ENCODE peak calls at places on chromosomes 12 and 14, in seven cellular contexts. One of them, this sample, is unnamed.

GRCh38 chr14:64891839-64892375 is 12.2 kb upstream of the SPTB start:
- DNase-seq in AG09309: peak
- DNase-seq in endothelial cell of umbilical vein: peak
- DNase-seq in cardiac muscle cell: peak
- DNase-seq in lower lobe of right lung: no peak
- DNase-seq in GM12865: peak
- DNase-seq in GM10248: peak
- DNase-seq in this sample: no peak

GRCh38 chr14:103121161-103121845 is 2.0 kb upstream of the TNFAIP2 start:
- DNase-seq in AG09309: no peak
- DNase-seq in endothelial cell of umbilical vein: peak
- DNase-seq in cardiac muscle cell: no peak
- DNase-seq in lower lobe of right lung: peak
- DNase-seq in GM12865: no peak
- DNase-seq in GM10248: no peak
- DNase-seq in this sample: no peak

GRCh38 chr12:124321040-124321481 is 26.2 kb downstream of the RFLNA start:
- DNase-seq in AG09309: no peak
- DNase-seq in endothelial cell of umbilical vein: peak
- DNase-seq in cardiac muscle cell: peak
- DNase-seq in lower lobe of right lung: peak
- DNase-seq in GM12865: peak
- DNase-seq in GM10248: peak
- DNase-seq in this sample: peak

GRCh38 chr14:91348861-91349465 is 68.7 kb downstream of the CCDC88C start:
- DNase-seq in AG09309: no peak
- DNase-seq in endothelial cell of umbilical vein: no peak
- DNase-seq in cardiac muscle cell: no peak
- DNase-seq in lower lobe of right lung: no peak
- DNase-seq in GM12865: peak
- DNase-seq in GM10248: no peak
- DNase-seq in this sample: no peak

GRCh38 chr12:62128186-62128965 is 131.8 kb upstream of the USP15 start:
- DNase-seq in AG09309: no peak
- DNase-seq in endothelial cell of umbilical vein: peak
- DNase-seq in cardiac muscle cell: no peak
- DNase-seq in lower lobe of right lung: no peak
- DNase-seq in GM12865: no peak
- DNase-seq in GM10248: no peak
- DNase-seq in this sample: no peak

GRCh38 chr12:503111-503761 is 43.5 kb downstream of the B4GALNT3 start:
- DNase-seq in AG09309: no peak
- DNase-seq in endothelial cell of umbilical vein: peak
- DNase-seq in cardiac muscle cell: peak
- DNase-seq in lower lobe of right lung: peak
- DNase-seq in GM12865: no peak
- DNase-seq in GM10248: no peak
- DNase-seq in this sample: no peak

GRCh38 chr14:90409209-90409730 is 12.4 kb downstream of the CALM1 start:
- DNase-seq in AG09309: peak
- DNase-seq in endothelial cell of umbilical vein: peak
- DNase-seq in cardiac muscle cell: no peak
- DNase-seq in lower lobe of right lung: no peak
- DNase-seq in GM12865: no peak
- DNase-seq in GM10248: no peak
- DNase-seq in this sample: no peak

GRCh38 chr12:63958876-63959275 is 114.4 kb downstream of the SRGAP1 start:
- DNase-seq in AG09309: no peak
- DNase-seq in endothelial cell of umbilical vein: no peak
- DNase-seq in cardiac muscle cell: no peak
- DNase-seq in lower lobe of right lung: no peak
- DNase-seq in GM12865: no peak
- DNase-seq in GM10248: no peak
- DNase-seq in this sample: no peak

GRCh38 chr14:31492759-31493498 is 5.1 kb upstream of the GPR33 start:
- DNase-seq in AG09309: no peak
- DNase-seq in endothelial cell of umbilical vein: no peak
- DNase-seq in cardiac muscle cell: no peak
- DNase-seq in lower lobe of right lung: no peak
- DNase-seq in GM12865: peak
- DNase-seq in GM10248: no peak
- DNase-seq in this sample: no peak

GRCh38 chr12:66191547-66192126 is 2.6 kb downstream of the IRAK3 start:
- DNase-seq in AG09309: no peak
- DNase-seq in endothelial cell of umbilical vein: no peak
- DNase-seq in cardiac muscle cell: no peak
- DNase-seq in lower lobe of right lung: no peak
- DNase-seq in GM12865: no peak
- DNase-seq in GM10248: no peak
- DNase-seq in this sample: no peak

GRCh38 chr12:108479364-108480070 is 35.6 kb upstream of the FICD start:
- DNase-seq in AG09309: no peak
- DNase-seq in endothelial cell of umbilical vein: no peak
- DNase-seq in cardiac muscle cell: no peak
- DNase-seq in lower lobe of right lung: no peak
- DNase-seq in GM12865: peak
- DNase-seq in GM10248: no peak
- DNase-seq in this sample: no peak

GRCh38 chr14:66206554-66206953 is 279.6 kb upstream of the CCDC196 start:
- DNase-seq in AG09309: no peak
- DNase-seq in endothelial cell of umbilical vein: no peak
- DNase-seq in cardiac muscle cell: no peak
- DNase-seq in lower lobe of right lung: no peak
- DNase-seq in GM12865: peak
- DNase-seq in GM10248: no peak
- DNase-seq in this sample: peak

GRCh38 chr14:100836961-100837811 is 11.3 kb downstream of the MEG3 start:
- DNase-seq in AG09309: no peak
- DNase-seq in endothelial cell of umbilical vein: no peak
- DNase-seq in cardiac muscle cell: no peak
- DNase-seq in lower lobe of right lung: peak
- DNase-seq in GM12865: no peak
- DNase-seq in GM10248: no peak
- DNase-seq in this sample: no peak

GRCh38 chr12:105524961-105525360 is 194.5 kb downstream of the C12orf75 start:
- DNase-seq in AG09309: no peak
- DNase-seq in endothelial cell of umbilical vein: no peak
- DNase-seq in cardiac muscle cell: no peak
- DNase-seq in lower lobe of right lung: no peak
- DNase-seq in GM12865: no peak
- DNase-seq in GM10248: no peak
- DNase-seq in this sample: no peak

GRCh38 chr12:109020750-109021380 is at the start of gene SVOP:
- DNase-seq in AG09309: peak
- DNase-seq in endothelial cell of umbilical vein: peak
- DNase-seq in cardiac muscle cell: peak
- DNase-seq in lower lobe of right lung: peak
- DNase-seq in GM12865: peak
- DNase-seq in GM10248: peak
- DNase-seq in this sample: peak

GRCh38 chr12:114311966-114312365 is 94.0 kb downstream of the TBX5 start:
- DNase-seq in AG09309: peak
- DNase-seq in endothelial cell of umbilical vein: no peak
- DNase-seq in cardiac muscle cell: no peak
- DNase-seq in lower lobe of right lung: no peak
- DNase-seq in GM12865: no peak
- DNase-seq in GM10248: no peak
- DNase-seq in this sample: no peak

GRCh38 chr12:27460471-27460978 is 14.0 kb downstream of the SMCO2 start:
- DNase-seq in AG09309: no peak
- DNase-seq in endothelial cell of umbilical vein: peak
- DNase-seq in cardiac muscle cell: no peak
- DNase-seq in lower lobe of right lung: no peak
- DNase-seq in GM12865: peak
- DNase-seq in GM10248: no peak
- DNase-seq in this sample: no peak

DNA sequence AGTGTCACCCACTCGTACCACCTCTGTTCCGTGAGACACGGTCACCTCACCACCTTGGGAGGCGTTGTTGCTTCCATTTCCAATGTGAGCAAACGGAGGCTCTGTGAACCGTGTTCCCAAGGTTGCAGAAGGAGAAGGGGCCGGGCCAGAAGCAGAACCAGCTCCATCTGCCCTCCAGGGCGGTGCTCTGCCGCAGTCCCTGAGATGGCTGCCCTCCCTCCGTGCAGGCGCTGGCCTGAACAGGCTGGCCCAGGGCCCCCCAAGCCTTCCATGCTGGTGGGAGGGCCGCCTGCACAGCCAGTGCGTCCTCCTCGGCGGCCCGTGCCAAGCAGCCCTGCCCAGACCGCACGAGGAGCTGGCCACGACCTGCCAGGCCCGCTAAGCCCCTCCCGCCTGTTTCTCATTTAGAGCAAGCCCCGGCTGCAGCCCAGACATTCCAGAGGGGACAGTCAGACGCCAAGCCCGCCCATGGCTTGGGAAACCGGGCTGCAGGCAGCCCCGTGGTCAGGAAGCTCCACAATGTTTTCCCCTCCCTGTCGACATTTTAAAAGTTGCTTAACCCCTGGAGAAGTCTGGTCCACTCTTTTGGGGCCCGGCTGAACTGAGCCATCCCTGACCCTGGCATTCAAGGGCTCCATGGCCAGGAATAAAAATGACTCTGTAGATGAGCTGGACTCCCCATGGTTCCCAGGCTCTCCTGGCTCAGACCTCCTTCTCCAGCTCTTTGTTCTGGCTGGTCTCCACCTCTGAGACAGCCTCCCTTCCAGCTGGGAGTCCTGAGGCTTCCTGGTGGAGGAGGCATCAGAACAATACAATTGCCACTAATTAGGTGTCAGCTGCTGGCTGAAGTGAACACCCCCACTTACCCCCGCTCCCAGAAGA is 236.0 kb downstream of the BCL11B start:
- DNase-seq in AG09309: peak
- DNase-seq in endothelial cell of umbilical vein: no peak
- DNase-seq in cardiac muscle cell: peak
- DNase-seq in lower lobe of right lung: peak
- DNase-seq in GM12865: no peak
- DNase-seq in GM10248: no peak
- DNase-seq in this sample: no peak
- TF ChIP-seq CTCF in AG09309: peak
- TF ChIP-seq CTCF in endothelial cell of umbilical vein: no peak
- TF ChIP-seq CTCF in cardiac muscle cell: no peak
- TF ChIP-seq CTCF in lower lobe of right lung: no peak
- TF ChIP-seq CTCF in GM12865: no peak
- TF ChIP-seq CTCF in GM10248: no peak
- TF ChIP-seq CTCF in this sample: no peak

DNA sequence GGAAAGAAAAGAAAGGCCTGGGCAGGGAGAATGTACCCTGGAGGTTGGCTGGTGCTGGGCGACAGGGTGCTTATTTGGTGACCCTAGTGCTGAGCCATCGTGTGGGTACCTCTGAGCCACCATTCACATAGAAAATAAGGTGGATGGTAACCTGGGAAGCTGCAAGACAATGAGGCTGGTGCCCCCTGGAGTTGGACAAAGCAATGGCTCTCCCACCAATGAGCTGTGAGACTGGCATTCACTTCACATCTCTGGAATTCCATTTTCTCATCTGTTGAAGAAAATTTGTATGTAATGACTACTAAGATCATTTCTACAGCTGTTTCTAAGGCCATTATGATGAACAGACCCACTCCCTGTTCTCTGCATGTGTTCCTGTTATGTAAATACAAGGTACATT is 63.1 kb upstream of the IGF1 start:
- DNase-seq in AG09309: no peak
- DNase-seq in endothelial cell of umbilical vein: no peak
- DNase-seq in cardiac muscle cell: no peak
- DNase-seq in lower lobe of right lung: no peak
- DNase-seq in GM12865: peak
- DNase-seq in GM10248: no peak
- DNase-seq in this sample: no peak
- TF ChIP-seq CTCF in AG09309: peak
- TF ChIP-seq CTCF in endothelial cell of umbilical vein: no peak
- TF ChIP-seq CTCF in cardiac muscle cell: peak
- TF ChIP-seq CTCF in lower lobe of right lung: no peak
- TF ChIP-seq CTCF in GM12865: peak
- TF ChIP-seq CTCF in GM10248: no peak
- TF ChIP-seq CTCF in this sample: no peak

GRCh38 chr12:1630081-1630826 is 1.2 kb downstream of the WNT5B start:
- DNase-seq in AG09309: no peak
- DNase-seq in endothelial cell of umbilical vein: no peak
- DNase-seq in cardiac muscle cell: peak
- DNase-seq in lower lobe of right lung: peak
- DNase-seq in GM12865: no peak
- DNase-seq in GM10248: peak
- DNase-seq in this sample: peak

GRCh38 chr12:1628671-1629337 is at the start of gene WNT5B:
- DNase-seq in AG09309: no peak
- DNase-seq in endothelial cell of umbilical vein: no peak
- DNase-seq in cardiac muscle cell: peak
- DNase-seq in lower lobe of right lung: no peak
- DNase-seq in GM12865: no peak
- DNase-seq in GM10248: no peak
- DNase-seq in this sample: no peak

GRCh38 chr12:1632702-1633101 is 3.7 kb downstream of the WNT5B start:
- DNase-seq in AG09309: no peak
- DNase-seq in endothelial cell of umbilical vein: no peak
- DNase-seq in cardiac muscle cell: no peak
- DNase-seq in lower lobe of right lung: no peak
- DNase-seq in GM12865: no peak
- DNase-seq in GM10248: no peak
- DNase-seq in this sample: no peak

GRCh38 chr12:1630827-1631591 is 2.0 kb downstream of the WNT5B start:
- DNase-seq in AG09309: no peak
- DNase-seq in endothelial cell of umbilical vein: no peak
- DNase-seq in cardiac muscle cell: peak
- DNase-seq in lower lobe of right lung: no peak
- DNase-seq in GM12865: no peak
- DNase-seq in GM10248: no peak
- DNase-seq in this sample: peak

GRCh38 chr12:1629338-1630080 is 478 bp downstream of the WNT5B start:
- DNase-seq in AG09309: no peak
- DNase-seq in endothelial cell of umbilical vein: no peak
- DNase-seq in cardiac muscle cell: peak
- DNase-seq in lower lobe of right lung: no peak
- DNase-seq in GM12865: no peak
- DNase-seq in GM10248: peak
- DNase-seq in this sample: peak
- TF ChIP-seq CTCF in AG09309: peak
- TF ChIP-seq CTCF in endothelial cell of umbilical vein: no peak
- TF ChIP-seq CTCF in cardiac muscle cell: no peak
- TF ChIP-seq CTCF in lower lobe of right lung: no peak
- TF ChIP-seq CTCF in GM12865: no peak
- TF ChIP-seq CTCF in GM10248: no peak
- TF ChIP-seq CTCF in this sample: no peak

DNA sequence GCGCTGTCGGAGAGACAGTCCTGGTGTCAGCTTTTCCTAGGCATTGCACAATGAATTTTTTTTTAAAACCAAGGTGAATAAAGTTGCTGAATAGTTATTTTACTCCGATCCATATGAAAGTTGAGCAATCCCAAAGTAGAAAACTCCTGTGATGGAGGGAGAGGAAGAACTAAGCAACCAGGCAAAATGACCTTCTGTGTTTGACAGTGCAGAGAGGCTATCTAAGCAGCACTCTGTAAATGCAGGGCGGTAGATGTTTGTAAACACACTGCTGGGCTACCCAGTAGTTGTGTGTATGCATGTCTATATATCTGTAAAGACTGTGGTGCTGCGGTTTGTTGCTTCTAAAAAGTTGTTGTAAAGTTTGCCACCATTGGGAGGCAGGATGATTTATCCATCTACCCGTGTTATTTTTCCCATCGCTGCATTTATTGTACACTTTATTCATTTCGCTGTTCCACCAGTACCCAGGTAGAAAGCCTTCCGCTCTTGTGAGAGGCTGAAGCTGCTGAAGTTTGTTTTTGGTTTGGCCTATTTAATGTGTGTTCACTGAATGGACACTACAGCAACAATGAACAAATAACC is 1.3 kb downstream of the ETV6 start:
- DNase-seq in AG09309: no peak
- DNase-seq in endothelial cell of umbilical vein: peak
- DNase-seq in cardiac muscle cell: peak
- DNase-seq in lower lobe of right lung: no peak
- DNase-seq in GM12865: peak
- DNase-seq in GM10248: no peak
- DNase-seq in this sample: no peak
- TF ChIP-seq CTCF in AG09309: no peak
- TF ChIP-seq CTCF in endothelial cell of umbilical vein: no peak
- TF ChIP-seq CTCF in cardiac muscle cell: no peak
- TF ChIP-seq CTCF in lower lobe of right lung: no peak
- TF ChIP-seq CTCF in GM12865: no peak
- TF ChIP-seq CTCF in GM10248: no peak
- TF ChIP-seq CTCF in this sample: no peak